ENCODE peak calls at places on chromosomes 16 and 17, in nine cellular contexts. Q, D, E, B, K, F, X, S and N are unnamed samples.

GRCh38 chr16:2519711-2520080 is 475 bp upstream of the AMDHD2 start:
- DNase-seq in K (no peak), X (no peak), S (no peak), Q (no peak), D (no peak), B (no peak), F (no peak), E (no peak), N (no peak)

GRCh38 chr16:63816304-63816703 is 1305.6 kb downstream of the CDH11 start:
- DNase-seq in F (no peak), B (no peak), K (no peak), X (no peak), D (no peak), E (no peak), S (no peak), Q (no peak), N (no peak)

GRCh38 chr17:70896843-70897242 is 727.5 kb downstream of the KCNJ2 start:
- DNase-seq in S (no peak), F (no peak), E (no peak), B (no peak), Q (no peak), X (no peak), K (no peak), D (no peak), N (no peak)

GRCh38 chr16:11235703-11235991 is 20.4 kb downstream of the SOCS1 start:
- DNase-seq in K (no peak), S (no peak), F (no peak), D (no peak), E (no peak), Q (no peak), B (no peak), X (no peak), N (no peak)

GRCh38 chr16:74774223-74775139 is at the start of gene FA2H:
- DNase-seq in X (no peak), E (peak), B (peak), S (no peak), F (peak), D (peak), Q (peak), K (peak), N (peak)

GRCh38 chr17:74943808-74944522 is 8.3 kb downstream of the OTOP3 start:
- DNase-seq in S (no peak), E (no peak), X (no peak), K (no peak), F (no peak), D (no peak), Q (no peak), B (no peak), N (no peak)

GRCh38 chr17:76363107-76363801 is 9.5 kb upstream of the PRPSAP1 start:
- DNase-seq in D (no peak), B (no peak), X (no peak), F (no peak), Q (no peak), K (no peak), E (no peak), S (no peak), N (no peak)

GRCh38 chr17:13597723-13598347 is 3.9 kb downstream of the HS3ST3A1 start:
- DNase-seq in X (peak), S (no peak), B (peak), Q (peak), F (peak), K (no peak), E (peak), D (peak), N (peak)

GRCh38 chr17:27502526-27503324 is 46.5 kb downstream of the KSR1 start:
- DNase-seq in Q (no peak), X (peak), S (no peak), F (peak), E (no peak), D (no peak), B (no peak), K (no peak), N (no peak)

GRCh38 chr16:88772871-88773811 is 11.9 kb downstream of the PIEZO1 start:
- DNase-seq in F (peak), X (peak), E (no peak), K (no peak), B (peak), Q (no peak), S (no peak), D (no peak), N (no peak)

GRCh38 chr16:68072038-68072695 is 13.0 kb upstream of the NFATC3 start:
- DNase-seq in E (no peak), F (peak), Q (peak), D (no peak), X (no peak), S (no peak), K (no peak), B (no peak), N (no peak)

GRCh38 chr17:73551756-73552155 is 92.5 kb downstream of the SDK2 start:
- DNase-seq in D (peak), B (peak), Q (no peak), K (no peak), E (peak), F (peak), S (no peak), X (no peak), N (no peak)

GRCh38 chr16:47848481-47849109 is 307.2 kb downstream of the ABCC12 start:
- DNase-seq in S (no peak), K (no peak), E (no peak), B (no peak), D (no peak), Q (no peak), X (no peak), F (no peak), N (no peak)

GRCh38 chr17:50350733-50351132 is 4.8 kb downstream of the XYLT2 start:
- DNase-seq in K (no peak), S (no peak), D (no peak), X (no peak), F (no peak), E (no peak), Q (no peak), B (no peak), N (no peak)

GRCh38 chr16:68823401-68823800 is 19.9 kb upstream of the TANGO6 start:
- DNase-seq in B (no peak), D (no peak), K (no peak), E (no peak), F (peak), S (no peak), X (peak), Q (no peak), N (no peak)

GRCh38 chr17:81578561-81579225 is 26.5 kb upstream of the FAAP100 start:
- DNase-seq in Q (no peak), K (no peak), D (no peak), E (no peak), F (no peak), X (no peak), S (no peak), B (no peak), N (no peak)

GRCh38 chr16:19771796-19772195 is 53.7 kb downstream of the IQCK start:
- DNase-seq in Q (no peak), D (no peak), X (no peak), E (no peak), K (no peak), S (no peak), B (peak), F (no peak), N (no peak)

GRCh38 chr16:67943619-67944503 is at the start of gene LCAT:
- DNase-seq in F (no peak), K (peak), Q (no peak), X (no peak), B (no peak), S (no peak), D (no peak), E (no peak), N (no peak)

GRCh38 chr16:10308305-10309193 is 77.3 kb upstream of the ATF7IP2 start:
- DNase-seq in Q (no peak), K (no peak), E (no peak), B (no peak), F (no peak), S (no peak), X (no peak), D (no peak), N (no peak)

GRCh38 chr17:69150333-69150732 is 8.6 kb upstream of the ABCA6 start:
- DNase-seq in D (no peak), E (no peak), Q (no peak), K (no peak), F (no peak), S (no peak), B (no peak), X (no peak), N (no peak)

GRCh38 chr17:38728290-38728831 is 1.8 kb upstream of the CISD3 start:
- DNase-seq in S (no peak), X (no peak), E (no peak), B (no peak), K (no peak), F (no peak), Q (peak), D (peak), N (peak)

GRCh38 chr17:9389116-9389515 is 186.5 kb downstream of the STX8 start:
- DNase-seq in X (peak), E (no peak), S (no peak), D (no peak), Q (no peak), F (peak), B (no peak), K (no peak), N (peak)

GRCh38 chr17:49277638-49278037 is 47.1 kb upstream of the PHOSPHO1 start:
- DNase-seq in X (no peak), Q (no peak), D (no peak), B (no peak), F (no peak), E (no peak), S (no peak), K (no peak), N (no peak)

GRCh38 chr16:73399486-73399885 is 351.6 kb upstream of the ZFHX3 start:
- DNase-seq in F (no peak), K (no peak), B (no peak), X (no peak), E (no peak), Q (no peak), S (no peak), D (no peak), N (no peak)

GRCh38 chr16:55329791-55330190 is 5.8 kb downstream of the IRX6 start:
- DNase-seq in S (no peak), B (no peak), E (no peak), F (no peak), X (no peak), K (no peak), D (no peak), Q (no peak), N (no peak)

GRCh38 chr16:81566245-81567007 is 121.8 kb downstream of the CMIP start:
- DNase-seq in E (no peak), K (no peak), D (no peak), S (no peak), Q (no peak), X (no peak), B (no peak), F (no peak), N (no peak)

GRCh38 chr16:50469744-50470301 is 78.4 kb upstream of the NKD1 start:
- DNase-seq in Q (no peak), F (no peak), S (no peak), K (no peak), D (no peak), B (no peak), X (no peak), E (no peak), N (no peak)

GRCh38 chr17:41325126-41325525 is 9.6 kb upstream of the KRTAP17-1 start:
- DNase-seq in D (no peak), F (no peak), E (no peak), B (no peak), X (no peak), Q (no peak), S (no peak), K (no peak), N (no peak)

GRCh38 chr17:74199306-74200092 is 4.0 kb upstream of the RPL38 start:
- DNase-seq in S (no peak), D (peak), K (peak), F (peak), Q (peak), E (no peak), X (no peak), B (peak), N (peak)

GRCh38 chr16:25020112-25020591 is 5.0 kb upstream of the ARHGAP17 start:
- DNase-seq in K (no peak), Q (peak), S (no peak), E (no peak), B (no peak), X (no peak), D (no peak), F (peak), N (no peak)

GRCh38 chr17:80822021-80822699 is 169.5 kb upstream of the CHMP6 start:
- DNase-seq in K (no peak), E (no peak), S (no peak), B (no peak), D (no peak), X (no peak), Q (no peak), F (no peak), N (no peak)

GRCh38 chr17:73091770-73092517 is 544 bp downstream of the SLC39A11 start:
- DNase-seq in E (no peak), Q (peak), K (no peak), X (no peak), D (no peak), S (no peak), B (peak), F (peak), N (no peak)

GRCh38 chr17:72788950-72789585 is 303.4 kb downstream of the SLC39A11 start:
- DNase-seq in B (no peak), D (no peak), E (no peak), X (no peak), S (no peak), Q (no peak), F (no peak), K (no peak), N (no peak)

GRCh38 chr17:80109066-80109618 is 7.8 kb downstream of the GAA start:
- DNase-seq in E (no peak), Q (no peak), D (no peak), S (no peak), B (no peak), K (no peak), X (no peak), F (no peak), N (no peak)

GRCh38 chr17:80067393-80067986 is 31.0 kb downstream of the CCDC40 start:
- DNase-seq in X (no peak), K (no peak), B (no peak), F (no peak), E (no peak), Q (no peak), S (no peak), D (no peak), N (no peak)

GRCh38 chr17:2335726-2336214 is 487 bp downstream of the TSR1 start:
- DNase-seq in E (no peak), F (peak), S (no peak), D (no peak), B (no peak), X (no peak), K (no peak), Q (no peak), N (no peak)

GRCh38 chr16:16144416-16144815 is 78.9 kb downstream of the ABCC6 start:
- DNase-seq in D (no peak), X (no peak), F (no peak), B (no peak), E (no peak), Q (no peak), S (no peak), K (no peak), N (no peak)

GRCh38 chr17:28474035-28474640 is 694 bp downstream of the SLC13A2 start:
- DNase-seq in B (no peak), X (no peak), Q (no peak), S (no peak), D (no peak), F (no peak), K (no peak), E (no peak), N (no peak)

GRCh38 chr17:79005063-79005861 is 4.3 kb downstream of the CANT1 start:
- DNase-seq in E (no peak), X (no peak), Q (no peak), K (no peak), S (no peak), D (peak), F (no peak), B (peak), N (no peak)

GRCh38 chr16:10951016-10951415 is 6.7 kb downstream of the CLEC16A start:
- DNase-seq in B (no peak), X (no peak), Q (no peak), E (no peak), S (no peak), D (no peak), F (no peak), K (no peak), N (no peak)